ENCODE peak calls at places on chromosomes 4 and X, in eight cellular contexts. J is neural progenitor cell, P is Panc1, W is BE2C, Q is heart left ventricle, A is upper lobe of right lung, D is thyroid gland, I is suprapubic skin. X is an unnamed sample.

GRCh38 chrX:118694628-118695027 is 32.8 kb upstream of the IL13RA1 start:
- DNase-seq in I (no peak), J (no peak), Q (no peak), D (no peak), P (no peak), A (no peak), W (no peak), X (no peak)

GRCh38 chr4:11312389-11312788 is 116.3 kb downstream of the HS3ST1 start:
- DNase-seq in D (no peak), J (no peak), P (no peak), Q (no peak), A (no peak), W (no peak), I (no peak), X (no peak)

GRCh38 chrX:102535958-102536357 is 19.4 kb upstream of the TMSB15A start:
- DNase-seq in A (no peak), Q (no peak), D (no peak), W (no peak), P (no peak), J (no peak), I (no peak), X (no peak)

GRCh38 chr4:164383187-164384181 is 370.4 kb upstream of the SMIM31 start:
- DNase-seq in Q (peak; percentile 35), J (peak; percentile 86), I (no peak), D (no peak), P (no peak), W (peak; percentile 18), A (peak; percentile 60), X (peak; percentile 51)

GRCh38 chr4:142267101-142267500 is 579.0 kb downstream of the INPP4B start:
- DNase-seq in J (no peak), P (no peak), D (no peak), Q (no peak), A (no peak), I (no peak), W (no peak), X (no peak)

GRCh38 chr4:165403667-165404066 is 24.9 kb downstream of the CPE start:
- DNase-seq in D (no peak), J (no peak), A (no peak), W (peak; percentile 19), P (no peak), Q (no peak), I (no peak), X (no peak)

GRCh38 chr4:5940470-5941203 is 47.8 kb upstream of the CRMP1 start:
- DNase-seq in Q (no peak), W (peak; percentile 44), P (no peak), I (no peak), D (no peak), A (peak; percentile 38), J (peak; percentile 46), X (no peak)

GRCh38 chr4:133584714-133585113 is 435.6 kb downstream of the PCDH10 start:
- DNase-seq in W (no peak), Q (no peak), P (no peak), J (no peak), D (no peak), A (no peak), I (no peak), X (no peak)

GRCh38 chr4:18938343-18939109 is 917.0 kb upstream of the LCORL start:
- DNase-seq in J (no peak), A (no peak), Q (no peak), W (no peak), D (no peak), I (no peak), P (no peak), X (no peak)

GRCh38 chr4:163492951-163493504 is 1.5 kb upstream of the TMA16 start:
- DNase-seq in D (no peak), J (no peak), I (no peak), P (no peak), A (no peak), W (no peak), Q (no peak), X (no peak)

GRCh38 chrX:24424948-24425347 is 40.1 kb upstream of the PDK3 start:
- DNase-seq in W (no peak), P (no peak), I (peak; percentile 77), Q (no peak), J (no peak), A (no peak), D (peak; percentile 9), X (peak; percentile 60)

GRCh38 chr4:83083925-83084475 is 30.5 kb downstream of the PLAC8 start:
- DNase-seq in J (no peak), P (no peak), A (no peak), Q (no peak), W (no peak), D (no peak), I (no peak), X (no peak)

GRCh38 chr4:24999392-25000104 is 31.2 kb downstream of the LGI2 start:
- DNase-seq in Q (no peak), I (no peak), P (no peak), A (no peak), D (no peak), W (no peak), J (peak; percentile 27), X (no peak)

GRCh38 chr4:9944431-9945425 is 76.6 kb downstream of the SLC2A9 start:
- DNase-seq in I (peak; percentile 26), J (no peak), A (no peak), D (no peak), P (no peak), W (no peak), Q (no peak), X (no peak)

GRCh38 chr4:80184791-80185756 is 12.2 kb upstream of the PRDM8 start:
- DNase-seq in Q (no peak), W (no peak), A (no peak), J (peak; percentile 55), P (no peak), I (no peak), D (no peak), X (no peak)

GRCh38 chr4:128359422-128359821 is 71.8 kb upstream of the PGRMC2 start:
- DNase-seq in P (no peak), D (no peak), J (no peak), W (no peak), Q (no peak), A (no peak), I (no peak), X (no peak)

GRCh38 chr4:128355301-128355700 is 67.7 kb upstream of the PGRMC2 start:
- DNase-seq in P (no peak), A (no peak), I (no peak), W (peak; percentile 94), Q (no peak), D (no peak), J (no peak), X (no peak)

GRCh38 chr4:128358231-128358902 is 70.8 kb upstream of the PGRMC2 start:
- DNase-seq in J (no peak), D (no peak), Q (no peak), W (no peak), I (no peak), P (no peak), A (no peak), X (no peak)

GRCh38 chr4:128357286-128357685 is 69.7 kb upstream of the PGRMC2 start:
- DNase-seq in W (no peak), P (no peak), D (peak; percentile 33), I (no peak), Q (no peak), J (no peak), A (no peak), X (no peak)

DNA sequence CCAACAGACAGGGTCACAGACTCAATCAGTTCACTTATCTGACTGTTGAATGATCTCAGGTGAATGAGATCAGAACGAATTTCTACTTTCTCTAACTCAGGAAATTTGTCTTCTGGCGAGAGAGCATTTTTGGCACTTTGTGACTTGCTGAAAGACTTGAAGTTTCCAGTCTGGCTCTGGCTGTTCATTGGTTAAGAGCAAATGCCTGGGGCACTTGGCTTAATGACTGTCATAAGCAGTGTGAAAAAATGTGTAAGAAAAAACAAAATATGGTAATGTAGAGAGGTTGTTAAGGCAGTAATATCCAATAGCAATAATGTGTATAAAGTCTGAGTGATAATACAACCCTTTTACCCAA is 71.3 kb upstream of the PGRMC2 start:
- DNase-seq in D (no peak), P (no peak), W (no peak), J (no peak), A (no peak), Q (no peak), I (no peak), X (no peak)
- H3K4me1 ChIP-seq in D (peaks cover 56% of the 10 kb centered on the region), P (peaks cover 6% of the 10 kb centered on the region), W (peaks cover 37% of the 10 kb centered on the region), J (no peaks in the 10 kb centered on the region), A (peaks cover 15% of the 10 kb centered on the region), Q (peaks cover 4% of the 10 kb centered on the region), I (peaks cover 28% of the 10 kb centered on the region), X (peaks cover 9% of the 10 kb centered on the region)

DNA sequence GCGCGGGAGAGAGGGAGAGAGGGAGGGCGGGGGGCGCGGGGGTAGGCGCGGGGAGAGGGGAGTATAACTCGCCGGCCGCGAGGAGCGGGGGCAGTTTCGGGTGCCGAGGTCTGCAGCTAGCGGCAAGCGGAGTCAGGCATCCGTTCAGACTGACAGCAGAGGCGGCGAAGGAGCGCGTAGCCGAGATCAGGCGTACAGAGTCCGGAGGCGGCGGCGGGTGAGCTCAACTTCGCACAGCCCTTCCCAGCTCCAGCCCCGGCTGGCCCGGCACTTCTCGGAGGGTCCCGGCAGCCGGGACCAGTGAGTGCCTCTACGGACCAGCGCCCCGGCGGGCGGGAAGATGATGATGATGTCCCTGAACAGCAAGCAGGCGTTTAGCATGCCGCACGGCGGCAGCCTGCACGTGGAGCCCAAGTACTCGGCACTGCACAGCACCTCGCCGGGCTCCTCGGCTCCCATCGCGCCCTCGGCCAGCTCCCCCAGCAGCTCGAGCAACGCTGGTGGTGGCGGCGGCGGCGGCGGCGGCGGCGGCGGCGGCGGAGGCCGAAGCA is at the start of gene POU4F2:
- DNase-seq in P (no peak), I (no peak), J (peak; percentile 76), Q (no peak), W (peak; percentile 56), D (no peak), A (peak; percentile 64), X (peak; percentile 23)
- H3K4me3 ChIP-seq in P (no peak within 1 kb of the TSS), I (peak within 1 kb of the TSS; percentile 41), J (peak within 1 kb of the TSS; percentile 56), Q (peak within 1 kb of the TSS; percentile 7), W (peak within 1 kb of the TSS; percentile 48), D (no peak within 1 kb of the TSS), A (no peak within 1 kb of the TSS), X (peak within 1 kb of the TSS; percentile 35)

GRCh38 chr4:54813674-54814073 is 155.9 kb downstream of the KIT start:
- DNase-seq in P (no peak), Q (no peak), I (no peak), W (no peak), A (no peak), J (no peak), D (no peak), X (no peak)

GRCh38 chr4:54819044-54819443 is 161.3 kb downstream of the KIT start:
- DNase-seq in Q (no peak), D (no peak), I (no peak), P (no peak), J (no peak), W (no peak), A (no peak), X (no peak)

GRCh38 chr4:54818481-54818880 is 160.7 kb downstream of the KIT start:
- DNase-seq in W (no peak), A (no peak), P (no peak), I (no peak), J (no peak), D (no peak), Q (no peak), X (no peak)
- TF ChIP-seq CTCF in W (no peak), A (no peak), P (no peak), I (no peak), J (no peak), D (no peak), Q (no peak), X (no peak)

DNA sequence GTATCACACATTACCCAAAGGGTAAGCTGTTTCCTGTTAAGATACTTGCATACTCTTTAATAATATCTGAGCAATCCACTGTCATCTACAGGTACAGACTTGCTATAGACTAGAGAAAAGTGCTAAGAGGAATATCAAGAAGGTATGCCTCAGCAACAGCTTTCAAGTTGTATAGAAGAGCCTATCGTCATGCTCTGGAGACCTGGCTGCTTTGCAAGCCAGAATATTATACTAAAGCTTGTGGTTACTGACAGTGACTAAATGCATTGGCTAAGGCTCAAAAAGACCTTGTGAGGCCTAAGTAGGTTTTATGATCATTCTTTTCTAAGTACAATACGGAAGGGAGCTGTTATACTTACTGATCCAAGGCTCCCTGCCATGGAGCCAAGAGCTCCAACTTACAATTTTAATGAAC is 11.3 kb downstream of the LAMP2 start:
- DNase-seq in Q (no peak), J (no peak), I (no peak), P (peak; percentile 5), D (peak; percentile 2), A (no peak), W (no peak), X (no peak)
- H3K4me1 ChIP-seq in Q (no peaks in the 10 kb centered on the region), J (no peaks in the 10 kb centered on the region), I (peaks cover 38% of the 10 kb centered on the region), P (peaks cover 12% of the 10 kb centered on the region), D (peaks cover 18% of the 10 kb centered on the region), A (peaks cover 16% of the 10 kb centered on the region), W (no peaks in the 10 kb centered on the region), X (no peaks in the 10 kb centered on the region)

X was measured in testis.